ENCODE peak calls at places on chromosomes 13 and 19, in six cellular contexts. One of them, this sample, is unnamed.

GRCh38 chr13:46648166-46648607 is 95.2 kb downstream of the LRCH1 start:
- ATAC-seq in heart left ventricle: peak; percentile 61
- ATAC-seq in upper lobe of left lung: peak; percentile 46
- ATAC-seq in GM12878: peak; percentile 95
- ATAC-seq in A549: no peak
- ATAC-seq in right lobe of liver: peak; percentile 90
- ATAC-seq in this sample: peak; percentile 22

GRCh38 chr19:38717855-38718254 is 26.4 kb downstream of the CAPN12 start:
- ATAC-seq in upper lobe of left lung: no peak
- ATAC-seq in heart left ventricle: no peak
- ATAC-seq in GM12878: no peak
- ATAC-seq in A549: no peak
- ATAC-seq in right lobe of liver: no peak
- ATAC-seq in this sample: no peak

GRCh38 chr13:93716623-93717022 is 490.0 kb downstream of the GPC6 start:
- ATAC-seq in right lobe of liver: no peak
- ATAC-seq in GM12878: no peak
- ATAC-seq in A549: no peak
- ATAC-seq in upper lobe of left lung: no peak
- ATAC-seq in heart left ventricle: no peak
- ATAC-seq in this sample: no peak

GRCh38 chr13:74288361-74288911 is 154.2 kb upstream of the KLF12 start:
- ATAC-seq in upper lobe of left lung: no peak
- ATAC-seq in right lobe of liver: peak; percentile 44
- ATAC-seq in heart left ventricle: peak; percentile 48
- ATAC-seq in GM12878: no peak
- ATAC-seq in A549: no peak
- ATAC-seq in this sample: no peak

GRCh38 chr13:48542581-48543341 is 9.9 kb upstream of the RCBTB2 start:
- ATAC-seq in upper lobe of left lung: peak; percentile 55
- ATAC-seq in heart left ventricle: peak; percentile 92
- ATAC-seq in GM12878: no peak
- ATAC-seq in A549: no peak
- ATAC-seq in right lobe of liver: peak; percentile 86
- ATAC-seq in this sample: peak; percentile 86

GRCh38 chr13:75226755-75227435 is 255.1 kb downstream of the TBC1D4 start:
- ATAC-seq in GM12878: no peak
- ATAC-seq in A549: peak; percentile 47
- ATAC-seq in upper lobe of left lung: peak; percentile 71
- ATAC-seq in right lobe of liver: no peak
- ATAC-seq in heart left ventricle: no peak
- ATAC-seq in this sample: no peak

GRCh38 chr19:7069904-7070226 is 362 bp downstream of the ZNF557 start:
- ATAC-seq in GM12878: peak; percentile 48
- ATAC-seq in upper lobe of left lung: peak; percentile 7
- ATAC-seq in heart left ventricle: no peak
- ATAC-seq in A549: peak; percentile 49
- ATAC-seq in right lobe of liver: no peak
- ATAC-seq in this sample: no peak

GRCh38 chr13:40126301-40127085 is 471.0 kb downstream of the COG6 start:
- ATAC-seq in upper lobe of left lung: no peak
- ATAC-seq in GM12878: peak; percentile 21
- ATAC-seq in right lobe of liver: no peak
- ATAC-seq in heart left ventricle: no peak
- ATAC-seq in A549: no peak
- ATAC-seq in this sample: no peak

GRCh38 chr13:111177081-111177711 is 62.1 kb downstream of the ARHGEF7 start:
- ATAC-seq in heart left ventricle: peak; percentile 91
- ATAC-seq in A549: no peak
- ATAC-seq in upper lobe of left lung: peak; percentile 58
- ATAC-seq in GM12878: peak; percentile 59
- ATAC-seq in right lobe of liver: peak; percentile 77
- ATAC-seq in this sample: peak; percentile 60

GRCh38 chr13:40536443-40537113 is 129.9 kb downstream of the FOXO1 start:
- ATAC-seq in right lobe of liver: peak; percentile 89
- ATAC-seq in A549: no peak
- ATAC-seq in GM12878: peak; percentile 53
- ATAC-seq in heart left ventricle: peak; percentile 41
- ATAC-seq in upper lobe of left lung: no peak
- ATAC-seq in this sample: no peak

GRCh38 chr13:59230484-59231264 is 933.1 kb downstream of the DIAPH3 start:
- ATAC-seq in A549: no peak
- ATAC-seq in heart left ventricle: no peak
- ATAC-seq in GM12878: peak; percentile 23
- ATAC-seq in right lobe of liver: no peak
- ATAC-seq in upper lobe of left lung: no peak
- ATAC-seq in this sample: no peak

GRCh38 chr13:110073982-110074381 is 233.0 kb downstream of the COL4A1 start:
- ATAC-seq in right lobe of liver: no peak
- ATAC-seq in upper lobe of left lung: no peak
- ATAC-seq in A549: no peak
- ATAC-seq in heart left ventricle: no peak
- ATAC-seq in GM12878: no peak
- ATAC-seq in this sample: no peak

GRCh38 chr13:44350775-44351504 is 22.7 kb upstream of the SERP2 start:
- ATAC-seq in heart left ventricle: no peak
- ATAC-seq in upper lobe of left lung: peak; percentile 90
- ATAC-seq in right lobe of liver: peak; percentile 80
- ATAC-seq in A549: no peak
- ATAC-seq in GM12878: no peak
- ATAC-seq in this sample: no peak

GRCh38 chr13:25237083-25237482 is 50.2 kb downstream of the MTMR6 start:
- ATAC-seq in right lobe of liver: no peak
- ATAC-seq in GM12878: no peak
- ATAC-seq in upper lobe of left lung: no peak
- ATAC-seq in heart left ventricle: no peak
- ATAC-seq in A549: no peak
- ATAC-seq in this sample: no peak

GRCh38 chr19:47756953-47757608 is 11.7 kb downstream of the NOP53 start:
- ATAC-seq in GM12878: no peak
- ATAC-seq in heart left ventricle: peak; percentile 54
- ATAC-seq in upper lobe of left lung: no peak
- ATAC-seq in A549: peak; percentile 11
- ATAC-seq in right lobe of liver: peak; percentile 88
- ATAC-seq in this sample: no peak

GRCh38 chr19:12769689-12770088 is 5.7 kb downstream of the HOOK2 start:
- ATAC-seq in A549: no peak
- ATAC-seq in heart left ventricle: no peak
- ATAC-seq in GM12878: peak; percentile 83
- ATAC-seq in right lobe of liver: no peak
- ATAC-seq in upper lobe of left lung: peak; percentile 34
- ATAC-seq in this sample: no peak

GRCh38 chr13:40992678-40993077 is 26.4 kb downstream of the ELF1 start:
- ATAC-seq in right lobe of liver: peak; percentile 47
- ATAC-seq in upper lobe of left lung: no peak
- ATAC-seq in heart left ventricle: no peak
- ATAC-seq in GM12878: peak; percentile 34
- ATAC-seq in A549: no peak
- ATAC-seq in this sample: no peak

GRCh38 chr19:2487780-2488330 is 11.9 kb downstream of the GADD45B start:
- ATAC-seq in right lobe of liver: peak; percentile 7
- ATAC-seq in upper lobe of left lung: no peak
- ATAC-seq in A549: no peak
- ATAC-seq in heart left ventricle: peak; percentile 17
- ATAC-seq in GM12878: no peak
- ATAC-seq in this sample: no peak

GRCh38 chr13:45584816-45585215 is 30.7 kb downstream of the ERICH6B start:
- ATAC-seq in upper lobe of left lung: no peak
- ATAC-seq in heart left ventricle: no peak
- ATAC-seq in GM12878: no peak
- ATAC-seq in A549: no peak
- ATAC-seq in right lobe of liver: no peak
- ATAC-seq in this sample: no peak

GRCh38 chr19:53865918-53866696 is 1.6 kb upstream of the MYADM start:
- ATAC-seq in A549: peak; percentile 46
- ATAC-seq in upper lobe of left lung: peak; percentile 41
- ATAC-seq in right lobe of liver: no peak
- ATAC-seq in heart left ventricle: peak; percentile 51
- ATAC-seq in GM12878: no peak
- ATAC-seq in this sample: peak; percentile 55

GRCh38 chr13:49466240-49466914 is 22.3 kb downstream of the SETDB2 start:
- ATAC-seq in GM12878: no peak
- ATAC-seq in right lobe of liver: peak; percentile 76
- ATAC-seq in upper lobe of left lung: no peak
- ATAC-seq in A549: no peak
- ATAC-seq in heart left ventricle: no peak
- ATAC-seq in this sample: no peak

GRCh38 chr13:74778946-74779345 is 644.7 kb upstream of the KLF12 start:
- ATAC-seq in A549: no peak
- ATAC-seq in heart left ventricle: no peak
- ATAC-seq in upper lobe of left lung: no peak
- ATAC-seq in GM12878: no peak
- ATAC-seq in right lobe of liver: no peak
- ATAC-seq in this sample: no peak

GRCh38 chr19:11373885-11374448 is 499 bp upstream of the SWSAP1 start:
- ATAC-seq in upper lobe of left lung: no peak
- ATAC-seq in GM12878: no peak
- ATAC-seq in heart left ventricle: no peak
- ATAC-seq in A549: no peak
- ATAC-seq in right lobe of liver: no peak
- ATAC-seq in this sample: no peak

GRCh38 chr19:11375143-11375948 is 880 bp downstream of the SWSAP1 start:
- ATAC-seq in heart left ventricle: peak; percentile 3
- ATAC-seq in A549: no peak
- ATAC-seq in right lobe of liver: peak; percentile 18
- ATAC-seq in upper lobe of left lung: peak; percentile 41
- ATAC-seq in GM12878: peak; percentile 65
- ATAC-seq in this sample: peak; percentile 0

GRCh38 chr19:11377237-11377636 is 2.8 kb downstream of the SWSAP1 start:
- ATAC-seq in upper lobe of left lung: no peak
- ATAC-seq in GM12878: no peak
- ATAC-seq in A549: no peak
- ATAC-seq in right lobe of liver: no peak
- ATAC-seq in heart left ventricle: no peak
- ATAC-seq in this sample: no peak

GRCh38 chr19:11373166-11373884 is 1.1 kb upstream of the SWSAP1 start:
- ATAC-seq in right lobe of liver: no peak
- ATAC-seq in heart left ventricle: no peak
- ATAC-seq in A549: no peak
- ATAC-seq in upper lobe of left lung: no peak
- ATAC-seq in GM12878: no peak
- ATAC-seq in this sample: no peak

GRCh38 chr19:11374449-11375142 is at the start of gene SWSAP1:
- ATAC-seq in right lobe of liver: peak; percentile 94
- ATAC-seq in heart left ventricle: peak; percentile 96
- ATAC-seq in GM12878: peak; percentile 95
- ATAC-seq in upper lobe of left lung: peak; percentile 98
- ATAC-seq in A549: peak; percentile 94
- ATAC-seq in this sample: peak; percentile 98
- TF ChIP-seq POLR2A in right lobe of liver: no peak
- TF ChIP-seq POLR2A in heart left ventricle: no peak
- TF ChIP-seq POLR2A in GM12878: peak; percentile 95
- TF ChIP-seq POLR2A in upper lobe of left lung: peak; percentile 12
- TF ChIP-seq POLR2A in A549: peak; percentile 60
- TF ChIP-seq POLR2A in this sample: peak; percentile 37

GRCh38 chr13:37070145-37070695 is 10.7 kb upstream of the SUPT20H start:
- ATAC-seq in GM12878: no peak
- ATAC-seq in A549: no peak
- ATAC-seq in upper lobe of left lung: peak; percentile 58
- ATAC-seq in right lobe of liver: no peak
- ATAC-seq in heart left ventricle: no peak
- ATAC-seq in this sample: no peak
- TF ChIP-seq POLR2A in GM12878: no peak
- TF ChIP-seq POLR2A in A549: no peak
- TF ChIP-seq POLR2A in upper lobe of left lung: no peak
- TF ChIP-seq POLR2A in right lobe of liver: no peak
- TF ChIP-seq POLR2A in heart left ventricle: no peak
- TF ChIP-seq POLR2A in this sample: no peak

GRCh38 chr13:33219926-33220325 is 65.6 kb downstream of the STARD13 start:
- ATAC-seq in upper lobe of left lung: no peak
- ATAC-seq in heart left ventricle: no peak
- ATAC-seq in A549: no peak
- ATAC-seq in right lobe of liver: no peak
- ATAC-seq in GM12878: no peak
- ATAC-seq in this sample: no peak
- TF ChIP-seq POLR2A in upper lobe of left lung: no peak
- TF ChIP-seq POLR2A in heart left ventricle: no peak
- TF ChIP-seq POLR2A in A549: no peak
- TF ChIP-seq POLR2A in right lobe of liver: no peak
- TF ChIP-seq POLR2A in GM12878: no peak
- TF ChIP-seq POLR2A in this sample: no peak

GRCh38 chr19:11020982-11021759 is 60.3 kb downstream of the SMARCA4 start:
- ATAC-seq in GM12878: no peak
- ATAC-seq in A549: no peak
- ATAC-seq in upper lobe of left lung: no peak
- ATAC-seq in heart left ventricle: no peak
- ATAC-seq in right lobe of liver: no peak
- ATAC-seq in this sample: no peak

GRCh38 chr19:11019824-11020223 is 59.0 kb downstream of the SMARCA4 start:
- ATAC-seq in upper lobe of left lung: no peak
- ATAC-seq in right lobe of liver: no peak
- ATAC-seq in GM12878: no peak
- ATAC-seq in A549: no peak
- ATAC-seq in heart left ventricle: peak; percentile 72
- ATAC-seq in this sample: no peak

GRCh38 chr19:11019262-11019661 is 58.4 kb downstream of the SMARCA4 start:
- ATAC-seq in heart left ventricle: no peak
- ATAC-seq in right lobe of liver: no peak
- ATAC-seq in GM12878: no peak
- ATAC-seq in A549: no peak
- ATAC-seq in upper lobe of left lung: no peak
- ATAC-seq in this sample: no peak

GRCh38 chr19:11021760-11022144 is 60.9 kb downstream of the SMARCA4 start:
- ATAC-seq in heart left ventricle: no peak
- ATAC-seq in A549: no peak
- ATAC-seq in right lobe of liver: no peak
- ATAC-seq in GM12878: no peak
- ATAC-seq in upper lobe of left lung: no peak
- ATAC-seq in this sample: no peak

GRCh38 chr19:11020423-11020822 is 59.6 kb downstream of the SMARCA4 start:
- ATAC-seq in heart left ventricle: no peak
- ATAC-seq in A549: no peak
- ATAC-seq in GM12878: no peak
- ATAC-seq in upper lobe of left lung: no peak
- ATAC-seq in right lobe of liver: no peak
- ATAC-seq in this sample: no peak
- TF ChIP-seq POLR2A in heart left ventricle: no peak
- TF ChIP-seq POLR2A in A549: no peak
- TF ChIP-seq POLR2A in GM12878: no peak
- TF ChIP-seq POLR2A in upper lobe of left lung: no peak
- TF ChIP-seq POLR2A in right lobe of liver: no peak
- TF ChIP-seq POLR2A in this sample: no peak

GRCh38 chr19:58228584-58229254 is at the start of gene ZNF544:
- ATAC-seq in GM12878: peak; percentile 98
- ATAC-seq in A549: peak; percentile 96
- ATAC-seq in right lobe of liver: peak; percentile 98
- ATAC-seq in heart left ventricle: peak; percentile 99
- ATAC-seq in upper lobe of left lung: peak; percentile 90
- ATAC-seq in this sample: peak; percentile 72
- TF ChIP-seq POLR2A in GM12878: peak; percentile 92
- TF ChIP-seq POLR2A in A549: peak; percentile 47
- TF ChIP-seq POLR2A in right lobe of liver: peak; percentile 42
- TF ChIP-seq POLR2A in heart left ventricle: no peak
- TF ChIP-seq POLR2A in upper lobe of left lung: peak; percentile 49
- TF ChIP-seq POLR2A in this sample: peak; percentile 39

This sample was measured in gastroesophageal sphincter.